ENCODE peak calls at places on chromosomes 2 and 18, in five cellular contexts. U, L, D, Z and G are unnamed samples.

GRCh38 chr2:110097506-110098220 is 18.0 kb downstream of the MALL start:
- DNase-seq in U (no peak), L (peak; percentile 82), D (no peak), Z (no peak), G (peak; percentile 80)

GRCh38 chr2:239368906-239369584 is 31.8 kb downstream of the HDAC4 start:
- DNase-seq in U (no peak), L (no peak), D (no peak), Z (no peak), G (peak; percentile 24)

GRCh38 chr2:221606369-221606768 is 34.3 kb upstream of the EPHA4 start:
- DNase-seq in U (no peak), L (no peak), D (no peak), Z (no peak), G (no peak)

GRCh38 chr18:7447629-7448028 is 119.5 kb upstream of the PTPRM start:
- DNase-seq in U (no peak), L (no peak), D (no peak), Z (no peak), G (no peak)

GRCh38 chr2:66982766-66983165 is 414.4 kb upstream of the ETAA1 start:
- DNase-seq in U (peak; percentile 4), L (no peak), D (no peak), Z (no peak), G (no peak)

GRCh38 chr18:35324926-35325655 is 19.1 kb downstream of the ZNF24 start:
- DNase-seq in U (peak; percentile 50), L (no peak), D (no peak), Z (no peak), G (no peak)

GRCh38 chr2:120847700-120848321 is 112.1 kb downstream of the GLI2 start:
- DNase-seq in U (no peak), L (peak; percentile 72), D (no peak), Z (no peak), G (peak; percentile 43)

GRCh38 chr2:14189929-14190328 is 442.6 kb upstream of the LRATD1 start:
- DNase-seq in U (no peak), L (no peak), D (no peak), Z (no peak), G (no peak)

GRCh38 chr2:127404466-127405251 is 13.6 kb upstream of the PROC start:
- DNase-seq in U (peak; percentile 9), L (no peak), D (no peak), Z (no peak), G (no peak)

GRCh38 chr2:52335727-52336126 is 1303.8 kb upstream of the NRXN1 start:
- DNase-seq in U (no peak), L (no peak), D (no peak), Z (no peak), G (no peak)

GRCh38 chr2:232568161-232568560 is 17.7 kb downstream of the EIF4E2 start:
- DNase-seq in U (no peak), L (no peak), D (no peak), Z (no peak), G (no peak)

GRCh38 chr2:99864561-99865216 is 277.7 kb downstream of the AFF3 start:
- DNase-seq in U (peak; percentile 44), L (no peak), D (no peak), Z (no peak), G (no peak)

GRCh38 chr2:43051316-43051715 is 175.1 kb downstream of the ZFP36L2 start:
- DNase-seq in U (peak; percentile 81), L (no peak), D (no peak), Z (no peak), G (no peak)

GRCh38 chr2:99480390-99480789 is 9.4 kb downstream of the REV1 start:
- DNase-seq in U (no peak), L (no peak), D (no peak), Z (no peak), G (no peak)

GRCh38 chr18:77087391-77088141 is 45.0 kb downstream of the MBP start:
- DNase-seq in U (peak; percentile 37), L (no peak), D (no peak), Z (peak; percentile 58), G (peak; percentile 71)

GRCh38 chr18:62659698-62660097 is 55.6 kb upstream of the PHLPP1 start:
- DNase-seq in U (no peak), L (no peak), D (no peak), Z (no peak), G (no peak)

GRCh38 chr2:218368621-218369153 is 12.0 kb downstream of the CATIP start:
- DNase-seq in U (no peak), L (no peak), D (no peak), Z (peak; percentile 48), G (peak; percentile 73)

GRCh38 chr2:85239102-85239501 is 88.7 kb downstream of the TGOLN2 start:
- DNase-seq in U (no peak), L (no peak), D (no peak), Z (no peak), G (no peak)

GRCh38 chr2:113965644-113966043 is 75.8 kb downstream of the ACTR3 start:
- DNase-seq in U (peak; percentile 66), L (no peak), D (no peak), Z (no peak), G (no peak)

GRCh38 chr18:8661754-8662573 is 43.4 kb upstream of the MTCL1 start:
- DNase-seq in U (peak; percentile 68), L (no peak), D (no peak), Z (no peak), G (no peak)

GRCh38 chr2:19238440-19238839 is 120.0 kb downstream of the OSR1 start:
- DNase-seq in U (no peak), L (no peak), D (no peak), Z (no peak), G (no peak)

GRCh38 chr2:194867328-194867727 is 789.7 kb upstream of the SLC39A10 start:
- DNase-seq in U (peak; percentile 47), L (no peak), D (no peak), Z (no peak), G (no peak)

GRCh38 chr2:64730551-64731305 is 77.0 kb upstream of the SERTAD2 start:
- DNase-seq in U (peak; percentile 92), L (no peak), D (peak; percentile 72), Z (peak; percentile 61), G (peak; percentile 51)

GRCh38 chr18:25896178-25896780 is 194.1 kb downstream of the SS18 start:
- DNase-seq in U (peak; percentile 62), L (no peak), D (peak; percentile 43), Z (no peak), G (no peak)

GRCh38 chr2:222038086-222038802 is 260.6 kb downstream of the PAX3 start:
- DNase-seq in U (no peak), L (no peak), D (no peak), Z (no peak), G (no peak)

GRCh38 chr2:16507655-16508054 is 158.0 kb downstream of the CYRIA start:
- DNase-seq in U (no peak), L (peak; percentile 76), D (no peak), Z (no peak), G (no peak)

GRCh38 chr2:180776924-180777323 is 203.5 kb upstream of the UBE2E3 start:
- DNase-seq in U (no peak), L (no peak), D (no peak), Z (no peak), G (no peak)

GRCh38 chr2:240205348-240205747 is 64.9 kb upstream of the OTOS start:
- DNase-seq in U (no peak), L (no peak), D (peak; percentile 77), Z (no peak), G (no peak)

GRCh38 chr18:76064998-76065397 is 430.0 kb downstream of the ZNF516 start:
- DNase-seq in U (no peak), L (no peak), D (no peak), Z (no peak), G (no peak)

GRCh38 chr2:95073856-95074662 is 47.5 kb downstream of the MRPS5 start:
- DNase-seq in U (no peak), L (no peak), D (no peak), Z (no peak), G (no peak)

DNA sequence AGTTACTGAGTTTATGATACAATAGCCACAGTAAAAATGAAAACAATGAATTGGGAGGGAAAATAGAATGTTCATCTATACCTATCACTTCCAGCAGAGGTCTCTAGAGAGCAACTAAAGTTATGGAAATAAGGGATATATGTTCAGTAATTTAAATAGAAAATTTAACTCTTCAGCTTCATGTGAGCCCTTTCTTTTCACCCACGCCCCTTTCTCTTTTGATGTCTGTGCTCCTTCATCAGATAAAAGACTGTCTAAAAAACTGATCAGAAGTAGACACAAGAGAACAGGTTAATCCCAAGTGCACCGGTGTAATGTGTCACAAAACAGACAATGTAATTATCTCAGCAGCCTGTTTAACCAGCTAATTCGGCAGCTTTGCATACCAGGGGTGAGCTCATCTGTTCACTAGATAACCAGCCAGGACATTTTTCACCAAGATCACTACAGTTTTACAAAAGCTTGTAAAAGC is 238.5 kb upstream of the ERBB4 start:
- DNase-seq in U (peak; percentile 39), L (no peak), D (no peak), Z (no peak), G (no peak)
- H3K4me3 ChIP-seq in U (no peak overlapping the region), L (no peak overlapping the region), D (no peak overlapping the region), Z (no peak overlapping the region), G (no peak overlapping the region)

GRCh38 chr2:217000406-217000805 is 140.5 kb upstream of the TNP1 start:
- DNase-seq in U (no peak), L (no peak), D (no peak), Z (no peak), G (no peak)
- TF ChIP-seq CTCF in U (no peak), L (no peak), D (no peak), Z (no peak), G (no peak)

GRCh38 chr2:105426626-105427292 is 27.9 kb upstream of the FHL2 start:
- DNase-seq in U (no peak), L (no peak), D (no peak), Z (no peak), G (no peak)
- H3K4me3 ChIP-seq in U (no peak overlapping the region), L (no peak overlapping the region), D (no peak overlapping the region), Z (no peak overlapping the region), G (no peak overlapping the region)

DNA sequence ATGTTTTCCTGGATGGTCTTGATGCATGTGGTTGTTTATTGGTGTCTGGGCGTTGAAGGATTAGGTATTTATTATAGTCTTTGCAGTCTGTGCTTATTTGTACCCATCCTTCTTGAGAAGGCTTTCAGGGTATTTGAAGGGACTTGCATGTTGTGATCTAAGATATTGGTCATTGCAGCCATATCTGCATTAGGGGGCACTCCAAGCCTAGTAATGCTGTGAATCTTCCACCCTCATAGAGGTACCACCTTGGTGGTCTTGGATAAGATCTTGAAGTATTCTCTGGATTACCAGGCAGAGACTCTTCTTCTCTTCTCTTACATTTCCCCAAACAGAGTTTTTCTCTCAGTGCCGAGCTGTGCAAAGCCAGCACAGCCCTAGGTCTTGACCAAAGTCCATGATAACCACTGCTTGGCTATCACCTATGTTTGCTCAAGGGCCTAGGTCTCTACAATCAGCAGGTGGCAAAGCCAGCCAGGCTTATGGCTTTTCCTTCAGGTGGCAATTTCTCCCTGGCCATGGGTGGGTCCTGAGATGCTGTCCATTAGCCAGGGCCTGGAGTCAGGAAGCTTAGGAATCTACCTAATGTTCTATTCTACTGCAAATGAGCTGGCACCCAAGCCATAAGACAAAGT is 15.4 kb upstream of the PPP1R1C start:
- DNase-seq in U (no peak), L (no peak), D (no peak), Z (no peak), G (no peak)
- TF ChIP-seq CTCF in U (no peak), L (no peak), D (no peak), Z (no peak), G (no peak)